ENCODE peak calls at places on chromosomes 11 and 22, in four cellular contexts. V is K562, D is HCT116, G is HepG2. I is an unnamed sample.

GRCh38 chr22:23249506-23250423 is 69.5 kb downstream of the BCR start:
- DNase-seq in V (peak), D (no peak), G (no peak), I (no peak)

GRCh38 chr11:34250732-34251639 is 106.8 kb downstream of the ABTB2 start:
- DNase-seq in D (peak), V (peak), G (no peak), I (peak)

GRCh38 chr22:20956258-20957117 is 10.6 kb upstream of the AIFM3 start:
- DNase-seq in G (peak), V (no peak), D (peak), I (no peak)

GRCh38 chr22:32237905-32238304 is 17.2 kb downstream of the SLC5A4 start:
- DNase-seq in D (no peak), G (no peak), V (no peak), I (no peak)

GRCh38 chr11:66006134-66006890 is 4.0 kb downstream of the BANF1 start:
- DNase-seq in G (no peak), V (no peak), D (no peak), I (no peak)

GRCh38 chr22:20825624-20826023 is 33.0 kb downstream of the PI4KA start:
- DNase-seq in D (no peak), G (no peak), V (no peak), I (no peak)

GRCh38 chr11:110076388-110076965 is 16.7 kb upstream of the ZC3H12C start:
- DNase-seq in D (no peak), G (no peak), V (peak), I (no peak)

GRCh38 chr22:30435674-30436126 is 10.1 kb downstream of the MTFP1 start:
- DNase-seq in G (no peak), V (peak), D (peak), I (no peak)

GRCh38 chr11:30314625-30315024 is 8.3 kb upstream of the ARL14EP start:
- DNase-seq in V (no peak), D (no peak), G (no peak), I (no peak)

GRCh38 chr11:69963533-69964246 is 114.4 kb upstream of the ANO1 start:
- DNase-seq in G (no peak), D (no peak), V (no peak), I (no peak)

GRCh38 chr11:86592047-86592564 is 80.3 kb downstream of the ME3 start:
- DNase-seq in V (no peak), G (no peak), D (no peak), I (no peak)

GRCh38 chr11:116207349-116207748 is 565.4 kb downstream of the BUD13 start:
- DNase-seq in D (no peak), G (no peak), V (no peak), I (no peak)

GRCh38 chr22:30185129-30185528 is 61.4 kb downstream of the LIF start:
- DNase-seq in D (no peak), G (no peak), V (no peak), I (no peak)

GRCh38 chr22:28955817-28956216 is 72.4 kb downstream of the ZNRF3 start:
- DNase-seq in V (no peak), D (no peak), G (no peak), I (no peak)

GRCh38 chr11:59285716-59286260 is 72.9 kb upstream of the OR5AN1 start:
- DNase-seq in D (no peak), V (no peak), G (no peak), I (no peak)

GRCh38 chr22:49391436-49391835 is 436.2 kb downstream of the BRD1 start:
- DNase-seq in G (no peak), D (no peak), V (no peak), I (no peak)

GRCh38 chr22:20111689-20112622 is 3.9 kb upstream of the RANBP1 start:
- DNase-seq in V (no peak), G (no peak), D (no peak), I (no peak)

GRCh38 chr11:59283825-59284772 is 71.4 kb upstream of the MPEG1 start:
- DNase-seq in V (peak), G (peak), D (peak), I (peak)

GRCh38 chr11:70019576-70020011 is 58.5 kb upstream of the ANO1 start:
- DNase-seq in G (no peak), V (no peak), D (no peak), I (no peak)

GRCh38 chr11:109343242-109343641 is 78.7 kb upstream of the C11orf87 start:
- DNase-seq in D (no peak), V (no peak), G (no peak), I (no peak)

GRCh38 chr11:94737171-94737611 is 31.0 kb upstream of the AMOTL1 start:
- DNase-seq in V (no peak), D (no peak), G (peak), I (peak)

GRCh38 chr22:39240841-39241631 is 3.7 kb downstream of the PDGFB start:
- DNase-seq in G (peak), V (no peak), D (peak), I (peak)
- TF ChIP-seq POLR2AphosphoS5 in G (peak), V (no peak), D (peak), I (peak)

GRCh38 chr11:44493929-44494328 is 71.5 kb upstream of the CD82 start:
- DNase-seq in D (no peak), V (no peak), G (no peak), I (no peak)
- TF ChIP-seq TCF7L2 in D (no peak), V (no peak), G (no peak), I (no peak)

GRCh38 chr11:93444671-93445073 is 98.5 kb downstream of the SMCO4 start:
- DNase-seq in D (no peak), G (peak), V (no peak), I (no peak)
- TF ChIP-seq POLR2AphosphoS5 in D (no peak), G (no peak), V (no peak), I (no peak)

GRCh38 chr22:35564975-35565867 is 24.6 kb downstream of the RASD2 start:
- DNase-seq in G (no peak), D (no peak), V (no peak), I (no peak)
- TF ChIP-seq TCF7L2 in G (no peak), D (no peak), V (no peak), I (no peak)

GRCh38 chr11:64769283-64769682 is 9.1 kb downstream of the SF1 start:
- DNase-seq in G (no peak), V (no peak), D (no peak), I (no peak)

GRCh38 chr11:64766881-64767280 is 7.1 kb upstream of the PYGM start:
- DNase-seq in D (no peak), V (no peak), G (no peak), I (no peak)

GRCh38 chr11:64765841-64766682 is 6.3 kb upstream of the PYGM start:
- DNase-seq in D (no peak), V (no peak), G (no peak), I (no peak)

GRCh38 chr11:64768300-64768694 is 8.5 kb upstream of the PYGM start:
- DNase-seq in G (no peak), V (no peak), D (no peak), I (no peak)

DNA sequence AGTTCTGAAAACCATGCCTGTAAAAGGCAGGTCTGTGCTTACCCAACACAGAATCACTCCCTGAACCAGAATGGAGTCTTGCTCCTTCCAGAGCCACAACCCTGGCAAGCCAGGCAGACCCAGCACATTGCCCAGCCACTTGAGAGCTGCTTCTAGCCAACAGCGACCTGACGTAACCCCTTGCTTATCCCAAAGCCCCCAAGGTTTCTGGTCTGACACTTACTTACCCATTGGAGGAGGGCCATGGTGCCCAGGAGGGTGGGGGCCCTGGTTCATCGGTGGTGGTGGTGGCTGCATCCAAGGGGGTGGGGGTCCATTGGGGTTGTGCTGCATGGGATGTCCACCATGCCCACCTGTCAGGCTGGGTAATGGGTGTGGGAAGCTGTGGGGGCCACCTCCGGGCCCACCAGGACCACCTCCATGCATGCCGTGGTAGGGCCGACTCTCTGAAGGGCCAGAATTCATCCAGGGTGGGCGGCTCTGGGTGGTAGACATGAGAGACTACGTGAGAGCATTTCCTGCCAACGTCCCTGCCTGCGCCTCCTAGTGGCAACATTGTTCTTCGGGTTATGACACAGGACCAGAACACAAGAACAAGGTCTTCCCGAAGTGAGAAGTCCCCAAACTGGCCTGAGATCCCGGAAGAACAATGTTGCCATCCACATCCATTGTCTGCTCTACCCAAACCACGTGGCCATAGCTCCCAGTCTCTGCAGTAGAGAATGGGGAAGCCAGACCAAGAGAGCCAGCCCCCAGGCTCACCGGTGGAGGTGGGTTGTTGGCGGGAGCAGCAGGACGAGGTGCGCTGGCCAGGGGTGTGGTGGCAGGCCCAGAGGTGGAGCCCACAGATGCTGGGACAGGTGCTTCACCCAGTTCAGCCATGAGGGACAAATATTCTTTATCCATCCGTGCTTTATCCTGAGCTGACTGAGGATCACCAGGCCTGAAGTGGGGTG is 7.8 kb upstream of the PYGM start:
- DNase-seq in G (peak), D (peak), V (peak), I (no peak)
- TF ChIP-seq POLR2AphosphoS5 in G (no peak), D (no peak), V (peak), I (no peak)

DNA sequence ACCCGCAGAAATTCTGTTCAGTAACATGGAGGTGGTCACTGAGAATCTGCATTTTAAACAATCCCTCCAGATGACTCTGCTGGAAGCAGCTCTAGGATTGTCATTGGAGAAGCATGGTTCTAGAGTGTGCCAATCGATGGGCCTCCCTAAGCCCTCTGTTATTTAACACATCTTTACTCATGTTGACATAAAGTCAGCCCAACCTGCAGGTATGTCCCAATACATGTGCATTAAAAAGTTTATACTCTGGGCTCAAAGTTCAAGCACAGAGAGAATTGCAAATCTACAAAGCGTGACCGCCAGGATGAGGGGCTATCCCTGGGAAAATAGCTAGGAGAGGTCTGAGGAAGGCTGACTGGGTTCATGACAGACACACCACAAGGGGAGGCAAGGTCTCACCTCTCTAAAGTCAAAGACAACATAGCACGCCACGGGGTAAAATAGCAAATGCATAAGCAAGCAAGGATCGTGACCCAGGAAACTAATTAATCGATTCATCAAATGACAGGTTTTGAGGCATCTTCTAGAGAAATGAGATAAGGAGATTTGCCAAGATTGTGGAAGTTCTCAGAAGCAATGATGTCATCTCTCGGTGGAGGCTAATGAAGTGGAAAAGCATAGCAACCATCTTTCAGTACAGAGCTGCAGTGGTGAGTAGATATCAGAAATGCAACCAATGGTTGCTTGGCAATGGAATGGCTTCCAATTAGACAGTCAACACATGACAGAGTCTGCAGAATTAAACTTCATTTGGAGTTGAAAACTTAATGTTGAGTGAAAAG is 116.2 kb downstream of the KIRREL3 start:
- DNase-seq in G (peak), D (no peak), V (no peak), I (no peak)
- TF ChIP-seq TCF7L2 in G (no peak), D (no peak), V (no peak), I (no peak)

DNA sequence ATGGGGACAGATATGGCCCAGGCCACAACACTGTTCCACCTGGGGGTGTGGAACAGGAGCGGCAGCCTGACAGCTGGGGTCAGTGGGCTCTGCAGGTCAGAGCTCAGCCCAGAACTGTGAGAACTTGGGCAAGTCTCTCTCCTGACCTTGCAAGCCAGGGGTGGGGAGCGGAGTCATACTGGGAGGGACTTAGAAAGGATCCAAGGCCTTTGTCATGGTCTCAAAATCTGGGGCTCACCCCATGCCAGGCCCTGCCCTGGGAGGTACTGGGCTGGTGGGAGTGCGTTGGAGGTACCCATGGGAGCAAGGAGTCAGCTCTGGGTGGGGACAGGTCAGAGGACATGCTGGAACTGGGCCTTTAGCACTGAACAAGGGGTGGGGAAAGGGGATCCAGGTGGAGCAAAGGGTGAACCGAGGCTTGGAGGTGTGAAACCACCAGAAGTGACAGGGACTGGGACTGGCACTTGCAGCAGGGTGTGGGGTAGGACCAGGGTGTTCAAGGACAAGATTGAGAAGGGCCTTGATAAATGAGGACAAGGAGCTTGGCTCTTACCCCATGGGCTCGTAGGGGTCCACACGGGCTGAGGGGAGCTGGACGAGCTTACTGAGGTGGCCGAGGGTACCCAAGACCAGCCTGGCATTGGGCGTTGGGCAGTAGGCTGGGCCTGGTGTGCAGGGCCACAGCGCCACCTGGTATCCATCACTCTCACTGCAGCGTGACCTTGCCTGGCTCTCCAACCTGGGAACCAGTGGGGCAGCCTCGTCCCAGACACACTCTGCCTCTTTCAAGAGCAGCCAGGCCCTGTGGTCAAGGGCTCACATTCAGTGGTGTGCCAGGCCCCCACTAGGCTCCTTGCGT is 7.4 kb upstream of the PMM1 start:
- DNase-seq in G (peak), D (no peak), V (peak), I (no peak)
- TF ChIP-seq POLR2AphosphoS5 in G (no peak), D (peak), V (no peak), I (no peak)

GRCh38 chr11:18046116-18046777 is at the start of gene TPH1:
- DNase-seq in G (no peak), V (peak), D (no peak), I (no peak)
- TF ChIP-seq TCF7L2 in G (no peak), V (no peak), D (no peak), I (no peak)

GRCh38 chr11:57515332-57516060 is at the start of gene SLC43A1:
- DNase-seq in D (no peak), G (peak), V (peak), I (no peak)
- TF ChIP-seq POLR2AphosphoS5 in D (peak), G (peak), V (peak), I (no peak)

GRCh38 chr11:44467413-44467812 is 98.0 kb upstream of the CD82 start:
- DNase-seq in D (no peak), G (no peak), V (no peak), I (no peak)
- TF ChIP-seq TCF7L2 in D (no peak), G (no peak), V (no peak), I (no peak)